ENCODE peak calls at places on chromosomes 13 and 19, in seven cellular contexts. P, J, L, B, T, O and C are unnamed samples.

GRCh38 chr19:40231544-40232424 is 5.3 kb upstream of the CCNP start:
- DNase-seq in J (no peak), T (no peak), P (no peak), B (no peak), O (no peak), L (no peak), C (peak)

GRCh38 chr13:114236224-114236623 is 1.5 kb downstream of the CDC16 start:
- DNase-seq in B (no peak), O (no peak), P (no peak), J (no peak), T (no peak), L (no peak), C (no peak)

GRCh38 chr19:18419699-18420460 is 682 bp downstream of the SSBP4 start:
- DNase-seq in O (no peak), B (no peak), P (peak), T (no peak), L (no peak), J (peak), C (no peak)

GRCh38 chr13:87798536-87798935 is 127.4 kb downstream of the SLITRK5 start:
- DNase-seq in J (no peak), L (no peak), O (no peak), P (no peak), T (no peak), B (no peak), C (no peak)

GRCh38 chr13:113584205-113584869 is at the start of gene TFDP1:
- DNase-seq in P (peak), L (peak), B (peak), J (peak), O (peak), T (peak), C (peak)

GRCh38 chr19:5624154-5624663 is 1.3 kb downstream of the SAFB start:
- DNase-seq in J (peak), T (peak), O (peak), L (peak), P (peak), B (peak), C (no peak)

GRCh38 chr19:38781058-38781457 is 7.7 kb upstream of the LGALS7 start:
- DNase-seq in P (no peak), J (no peak), O (no peak), T (no peak), L (no peak), B (no peak), C (no peak)

GRCh38 chr19:39759457-39760184 is 19.0 kb upstream of the LEUTX start:
- DNase-seq in J (peak), L (no peak), T (no peak), P (no peak), O (no peak), B (no peak), C (no peak)

GRCh38 chr13:112605531-112605990 is 17.6 kb upstream of the TUBGCP3 start:
- DNase-seq in L (no peak), P (no peak), O (peak), B (peak), J (no peak), T (no peak), C (no peak)

GRCh38 chr13:65606622-65607021 is 1623.5 kb downstream of the PCDH9 start:
- DNase-seq in J (no peak), T (peak), O (peak), L (no peak), P (no peak), B (peak), C (no peak)

GRCh38 chr13:95536629-95537241 is 15.8 kb upstream of the CLDN10 start:
- DNase-seq in T (peak), P (no peak), J (peak), O (peak), B (peak), L (peak), C (no peak)

GRCh38 chr19:43774103-43774939 is 6.5 kb downstream of the KCNN4 start:
- DNase-seq in L (peak), P (no peak), J (no peak), O (peak), T (no peak), B (peak), C (no peak)

GRCh38 chr13:94346261-94347019 is 133.0 kb downstream of the DCT start:
- DNase-seq in B (no peak), P (no peak), L (no peak), O (no peak), T (no peak), J (no peak), C (no peak)

DNA sequence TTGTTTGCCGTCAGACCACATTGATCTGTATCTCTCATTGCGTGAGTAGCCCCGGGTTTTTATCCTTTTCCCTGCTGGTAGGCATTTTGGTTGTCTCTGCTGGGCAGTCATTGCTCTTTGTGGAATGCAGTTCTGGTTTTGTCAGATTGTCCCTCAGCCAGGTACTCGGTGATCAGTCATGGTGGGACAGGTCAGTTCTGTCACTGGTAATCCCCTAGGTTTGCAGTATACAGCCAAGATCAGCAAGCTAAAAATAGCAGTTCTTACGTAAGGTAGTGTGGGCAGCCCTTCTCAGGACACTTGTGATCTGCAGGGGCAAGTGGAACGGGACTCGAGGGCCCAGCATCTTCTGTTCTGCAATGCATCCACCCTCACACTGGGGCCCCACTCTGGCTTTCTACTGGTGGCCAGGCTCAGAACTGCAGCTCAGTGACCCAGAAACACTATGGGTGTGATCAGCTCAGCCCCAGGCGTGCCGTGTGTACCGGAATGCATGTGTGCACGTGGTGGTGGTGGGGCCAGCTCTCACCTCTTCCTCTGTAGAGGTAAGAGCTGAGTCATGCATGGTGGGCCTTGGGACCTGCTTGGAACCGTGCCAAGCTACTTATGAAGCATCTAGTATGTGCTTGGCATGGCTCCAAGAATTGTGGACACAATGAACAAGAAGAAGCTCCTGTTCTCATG is 6.3 kb downstream of the PLEKHF1 start:
- DNase-seq in J (peak), B (no peak), L (peak), T (peak), P (peak), O (no peak), C (peak)
- TF ChIP-seq CTCF in J (peak), B (peak), L (no peak), T (no peak), P (peak), O (peak), C (peak)

DNA sequence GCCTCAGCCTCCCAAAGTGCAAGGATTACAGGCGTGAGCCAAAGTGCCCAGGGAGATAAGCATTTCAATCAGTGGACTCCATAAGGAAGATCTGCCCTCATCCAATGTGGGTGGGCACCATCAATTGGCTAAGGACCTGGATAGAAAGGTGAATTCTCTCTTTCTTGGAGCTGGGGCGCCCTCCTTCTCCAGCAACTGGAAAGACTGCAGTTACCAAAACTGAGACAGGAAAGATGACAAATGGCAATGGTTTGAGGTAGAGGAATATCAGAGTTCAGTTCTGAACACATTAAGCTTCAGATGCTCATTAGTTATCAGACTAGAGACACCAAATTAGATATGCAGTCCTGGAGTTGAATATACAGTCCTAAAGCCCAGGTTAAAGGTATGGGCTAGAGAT is 10.5 kb upstream of the ELF1 start:
- DNase-seq in L (no peak), T (no peak), P (no peak), J (no peak), B (no peak), O (no peak), C (no peak)
- TF ChIP-seq CTCF in L (no peak), T (no peak), P (no peak), J (no peak), B (no peak), O (no peak), C (no peak)

DNA sequence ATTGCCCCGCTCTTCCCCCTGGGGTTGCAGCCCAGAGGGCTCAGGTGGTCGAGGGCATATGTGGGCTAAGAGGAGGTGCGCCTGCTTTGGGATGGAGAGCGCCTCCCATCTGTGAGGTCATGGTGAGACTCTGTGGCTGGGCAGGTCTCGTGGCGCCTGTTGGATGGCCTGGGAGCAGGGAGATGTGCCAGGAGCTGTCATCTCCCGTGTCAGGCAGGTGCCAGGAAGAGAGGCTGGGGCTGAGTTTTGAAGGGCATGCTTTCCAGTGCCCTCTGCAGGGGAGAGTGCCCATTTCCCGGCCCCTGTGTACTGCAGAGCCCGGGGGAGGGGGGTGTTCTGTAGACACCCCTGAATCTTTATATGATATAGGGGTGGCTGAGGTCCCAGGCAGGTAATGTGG is 2.8 kb downstream of the WTIP start:
- DNase-seq in T (no peak), J (no peak), O (no peak), L (no peak), P (no peak), B (no peak), C (no peak)
- TF ChIP-seq CTCF in T (no peak), J (no peak), O (no peak), L (no peak), P (no peak), B (no peak), C (no peak)

GRCh38 chr13:72221276-72221962 is 354.4 kb upstream of the DACH1 start:
- DNase-seq in T (no peak), B (no peak), P (no peak), L (peak), J (peak), O (no peak), C (peak)
- TF ChIP-seq CTCF in T (peak), B (peak), P (no peak), L (peak), J (peak), O (peak), C (no peak)

GRCh38 chr13:49247722-49248432 is at the start of gene CDADC1:
- DNase-seq in T (peak), L (peak), B (peak), P (peak), J (peak), O (peak), C (peak)
- TF ChIP-seq CTCF in T (no peak), L (no peak), B (no peak), P (no peak), J (no peak), O (no peak), C (no peak)

GRCh38 chr19:13827656-13828055 is 32.4 kb downstream of the ZSWIM4 start:
- DNase-seq in J (no peak), L (no peak), O (no peak), B (no peak), P (no peak), T (no peak), C (no peak)
- TF ChIP-seq CTCF in J (no peak), L (no peak), O (no peak), B (peak), P (no peak), T (peak), C (no peak)

GRCh38 chr19:47768604-47769003 is 9.9 kb upstream of the SELENOW start:
- DNase-seq in B (no peak), T (no peak), P (no peak), L (no peak), J (no peak), O (no peak), C (no peak)
- TF ChIP-seq CTCF in B (peak), T (no peak), P (no peak), L (no peak), J (no peak), O (peak), C (no peak)

DNA sequence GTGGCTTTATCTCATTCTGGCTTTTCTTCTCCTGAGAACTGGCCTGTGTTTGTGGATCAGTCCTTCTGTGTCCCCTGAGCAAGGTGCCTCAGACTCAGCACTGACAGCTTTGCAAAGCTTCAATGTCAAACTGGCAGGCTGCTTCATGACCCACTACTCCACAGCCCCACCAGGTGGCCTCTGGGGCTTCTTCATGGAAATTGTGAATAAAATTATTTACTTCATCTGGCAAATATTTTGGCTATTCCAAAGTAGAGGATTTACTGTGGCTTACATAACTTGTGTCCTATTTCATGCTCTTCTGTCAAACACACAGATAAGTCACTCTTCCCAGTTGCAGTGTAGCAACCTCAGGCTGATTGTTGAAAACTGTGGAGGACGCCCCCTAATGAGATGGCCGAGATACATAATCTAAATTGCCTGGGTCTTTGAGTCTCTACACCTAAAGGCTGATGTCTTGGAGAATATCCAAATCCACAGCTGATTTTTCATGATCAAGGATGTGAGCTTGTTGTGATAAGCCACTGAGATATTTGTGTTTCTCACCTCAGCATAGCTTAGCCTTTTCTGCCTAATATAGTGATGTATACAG is 721.9 kb upstream of the SLC10A2 start:
- DNase-seq in O (no peak), J (no peak), T (no peak), L (peak), P (no peak), B (no peak), C (no peak)
- TF ChIP-seq CTCF in O (no peak), J (no peak), T (peak), L (no peak), P (no peak), B (no peak), C (no peak)